ENCODE peak calls at places on chromosomes 7 and 10, in nine cellular contexts. C is HS-5; U is COR-L47; N is NCI-H774; Z is fibroblast of lung; D is H54; Q is foreskin fibroblast; A is iPS-NIHi11; F is activated effector memory CD4-positive, alpha-beta T cell treated with anti-CD3 and anti-CD28 coated beads, Interleukin-2, amount 50 U/mL, for 16 hours. X is an unnamed sample.
A peak's percentile ranks its signal among the peaks of the same experiment; 100 is the strongest.

GRCh38 chr10:60731134-60731883 is 47.0 kb upstream of the CDK1 start:
- DNase-seq in U (no peak), F (peak; percentile 72), Z (no peak), Q (no peak), A (no peak), N (no peak), C (no peak), D (no peak), X (no peak)

GRCh38 chr10:122379041-122379440 is 4.5 kb downstream of the PLEKHA1 start:
- DNase-seq in A (no peak), D (no peak), Z (no peak), Q (no peak), N (no peak), U (no peak), C (no peak), F (no peak), X (no peak)

GRCh38 chr10:72278668-72279393 is 5.1 kb downstream of the DDIT4 start:
- DNase-seq in N (no peak), Q (no peak), A (no peak), F (no peak), D (no peak), C (no peak), Z (no peak), U (no peak), X (no peak)

GRCh38 chr7:78175330-78175729 is 376.8 kb downstream of the PHTF2 start:
- DNase-seq in F (no peak), N (no peak), D (no peak), Q (no peak), A (no peak), Z (no peak), C (no peak), U (no peak), X (no peak)

GRCh38 chr10:44008270-44008916 is 359.7 kb upstream of the ZNF32 start:
- DNase-seq in C (peak; percentile 20), Q (no peak), N (no peak), Z (peak; percentile 63), U (no peak), D (peak; percentile 75), F (no peak), A (no peak), X (no peak)

GRCh38 chr10:62972103-62972502 is 155.9 kb upstream of the EGR2 start:
- DNase-seq in Z (peak; percentile 63), U (no peak), D (no peak), F (no peak), N (no peak), A (no peak), Q (no peak), C (no peak), X (no peak)

GRCh38 chr10:48496831-48497792 is 107.8 kb downstream of the ARHGAP22 start:
- DNase-seq in F (peak; percentile 50), U (no peak), Q (peak; percentile 59), D (peak; percentile 80), C (peak; percentile 14), A (no peak), Z (peak; percentile 80), N (no peak), X (peak; percentile 56)

GRCh38 chr10:48447356-48448215 is 141.1 kb downstream of the MAPK8 start:
- DNase-seq in C (no peak), F (peak; percentile 45), N (no peak), U (no peak), Z (no peak), A (no peak), D (no peak), Q (no peak), X (no peak)

GRCh38 chr10:98242823-98243222 is 25.2 kb downstream of the LOXL4 start:
- DNase-seq in F (no peak), A (no peak), Z (peak; percentile 36), Q (no peak), U (no peak), D (no peak), C (no peak), N (no peak), X (peak; percentile 26)

GRCh38 chr7:91913612-91914011 is 27.1 kb upstream of the AKAP9 start:
- DNase-seq in D (no peak), N (no peak), F (no peak), C (no peak), A (no peak), Q (peak; percentile 32), U (no peak), Z (peak; percentile 91), X (no peak)

GRCh38 chr7:155694846-155695245 is 50.4 kb downstream of the RBM33 start:
- DNase-seq in Q (no peak), F (no peak), C (no peak), N (no peak), A (no peak), Z (peak; percentile 65), U (no peak), D (no peak), X (no peak)

GRCh38 chr7:115178831-115179230 is 256.9 kb downstream of the MDFIC start:
- DNase-seq in C (no peak), A (no peak), Q (no peak), D (no peak), U (no peak), Z (peak; percentile 60), F (no peak), N (no peak), X (peak; percentile 1)

X was measured in fibroblast of the conjunctiva.